ENCODE peak calls at places on chromosomes 6 and 20, in six cellular contexts. One of them, this sample, is unnamed.

GRCh38 chr6:169101036-169101805 is 152.4 kb downstream of the THBS2 start:
- DNase-seq in H1: no peak
- DNase-seq in foreskin fibroblast: no peak
- DNase-seq in left ventricle myocardium inferior: no peak
- DNase-seq in GM10248: no peak
- DNase-seq in stimulated activated CD4-positive, alpha-beta T cell treated with anti-CD3 and anti-CD28 coated beads, Interleukin-2, amount 100 ng/mL, for 24 hours: no peak
- DNase-seq in this sample: no peak

GRCh38 chr6:168159503-168159902 is 80.5 kb upstream of the FRMD1 start:
- DNase-seq in stimulated activated CD4-positive, alpha-beta T cell treated with anti-CD3 and anti-CD28 coated beads, Interleukin-2, amount 100 ng/mL, for 24 hours: no peak
- DNase-seq in GM10248: no peak
- DNase-seq in foreskin fibroblast: no peak
- DNase-seq in left ventricle myocardium inferior: no peak
- DNase-seq in H1: no peak
- DNase-seq in this sample: no peak

GRCh38 chr20:45853484-45853883 is 3.7 kb downstream of the ACOT8 start:
- DNase-seq in GM10248: no peak
- DNase-seq in left ventricle myocardium inferior: no peak
- DNase-seq in H1: no peak
- DNase-seq in foreskin fibroblast: no peak
- DNase-seq in stimulated activated CD4-positive, alpha-beta T cell treated with anti-CD3 and anti-CD28 coated beads, Interleukin-2, amount 100 ng/mL, for 24 hours: no peak
- DNase-seq in this sample: no peak

GRCh38 chr6:14953806-14954205 is 292.1 kb upstream of the JARID2 start:
- DNase-seq in stimulated activated CD4-positive, alpha-beta T cell treated with anti-CD3 and anti-CD28 coated beads, Interleukin-2, amount 100 ng/mL, for 24 hours: no peak
- DNase-seq in left ventricle myocardium inferior: no peak
- DNase-seq in foreskin fibroblast: no peak
- DNase-seq in H1: no peak
- DNase-seq in GM10248: no peak
- DNase-seq in this sample: no peak

GRCh38 chr6:149446791-149447376 is 37.9 kb downstream of the ZC3H12D start:
- DNase-seq in stimulated activated CD4-positive, alpha-beta T cell treated with anti-CD3 and anti-CD28 coated beads, Interleukin-2, amount 100 ng/mL, for 24 hours: no peak
- DNase-seq in left ventricle myocardium inferior: no peak
- DNase-seq in GM10248: no peak
- DNase-seq in foreskin fibroblast: no peak
- DNase-seq in H1: no peak
- DNase-seq in this sample: no peak

GRCh38 chr6:143962644-143962929 is 45.5 kb downstream of the PLAGL1 start:
- DNase-seq in stimulated activated CD4-positive, alpha-beta T cell treated with anti-CD3 and anti-CD28 coated beads, Interleukin-2, amount 100 ng/mL, for 24 hours: no peak
- DNase-seq in left ventricle myocardium inferior: no peak
- DNase-seq in foreskin fibroblast: peak
- DNase-seq in H1: no peak
- DNase-seq in GM10248: no peak
- DNase-seq in this sample: no peak

GRCh38 chr6:21808551-21809181 is 215.1 kb downstream of the SOX4 start:
- DNase-seq in left ventricle myocardium inferior: no peak
- DNase-seq in H1: no peak
- DNase-seq in GM10248: no peak
- DNase-seq in stimulated activated CD4-positive, alpha-beta T cell treated with anti-CD3 and anti-CD28 coated beads, Interleukin-2, amount 100 ng/mL, for 24 hours: no peak
- DNase-seq in foreskin fibroblast: peak
- DNase-seq in this sample: no peak

GRCh38 chr6:137471951-137472350 is 22.2 kb downstream of the OLIG3 start:
- DNase-seq in H1: no peak
- DNase-seq in GM10248: no peak
- DNase-seq in stimulated activated CD4-positive, alpha-beta T cell treated with anti-CD3 and anti-CD28 coated beads, Interleukin-2, amount 100 ng/mL, for 24 hours: no peak
- DNase-seq in foreskin fibroblast: no peak
- DNase-seq in left ventricle myocardium inferior: no peak
- DNase-seq in this sample: no peak

GRCh38 chr6:125598422-125598821 is 151.0 kb upstream of the HEY2 start:
- DNase-seq in stimulated activated CD4-positive, alpha-beta T cell treated with anti-CD3 and anti-CD28 coated beads, Interleukin-2, amount 100 ng/mL, for 24 hours: no peak
- DNase-seq in H1: no peak
- DNase-seq in GM10248: no peak
- DNase-seq in foreskin fibroblast: peak
- DNase-seq in left ventricle myocardium inferior: peak
- DNase-seq in this sample: no peak

GRCh38 chr20:43988867-43989266 is 74.2 kb downstream of the TOX2 start:
- DNase-seq in H1: no peak
- DNase-seq in GM10248: no peak
- DNase-seq in left ventricle myocardium inferior: no peak
- DNase-seq in foreskin fibroblast: peak
- DNase-seq in stimulated activated CD4-positive, alpha-beta T cell treated with anti-CD3 and anti-CD28 coated beads, Interleukin-2, amount 100 ng/mL, for 24 hours: no peak
- DNase-seq in this sample: no peak

GRCh38 chr6:335572-335971 is 43.3 kb downstream of the DUSP22 start:
- DNase-seq in GM10248: no peak
- DNase-seq in left ventricle myocardium inferior: peak
- DNase-seq in stimulated activated CD4-positive, alpha-beta T cell treated with anti-CD3 and anti-CD28 coated beads, Interleukin-2, amount 100 ng/mL, for 24 hours: no peak
- DNase-seq in foreskin fibroblast: no peak
- DNase-seq in H1: no peak
- DNase-seq in this sample: no peak

GRCh38 chr6:37105782-37106137 is 64.2 kb upstream of the PIM1 start:
- DNase-seq in foreskin fibroblast: no peak
- DNase-seq in H1: no peak
- DNase-seq in left ventricle myocardium inferior: no peak
- DNase-seq in stimulated activated CD4-positive, alpha-beta T cell treated with anti-CD3 and anti-CD28 coated beads, Interleukin-2, amount 100 ng/mL, for 24 hours: no peak
- DNase-seq in GM10248: no peak
- DNase-seq in this sample: no peak

GRCh38 chr6:18265787-18266523 is 1.6 kb upstream of the DEK start:
- DNase-seq in foreskin fibroblast: no peak
- DNase-seq in H1: no peak
- DNase-seq in GM10248: no peak
- DNase-seq in left ventricle myocardium inferior: no peak
- DNase-seq in stimulated activated CD4-positive, alpha-beta T cell treated with anti-CD3 and anti-CD28 coated beads, Interleukin-2, amount 100 ng/mL, for 24 hours: no peak
- DNase-seq in this sample: no peak

GRCh38 chr6:163554663-163555062 is 140.1 kb downstream of the QKI start:
- DNase-seq in GM10248: peak
- DNase-seq in stimulated activated CD4-positive, alpha-beta T cell treated with anti-CD3 and anti-CD28 coated beads, Interleukin-2, amount 100 ng/mL, for 24 hours: peak
- DNase-seq in foreskin fibroblast: peak
- DNase-seq in left ventricle myocardium inferior: peak
- DNase-seq in H1: no peak
- DNase-seq in this sample: no peak

GRCh38 chr6:96626749-96627353 is 63.9 kb downstream of the FHL5 start:
- DNase-seq in foreskin fibroblast: peak
- DNase-seq in stimulated activated CD4-positive, alpha-beta T cell treated with anti-CD3 and anti-CD28 coated beads, Interleukin-2, amount 100 ng/mL, for 24 hours: no peak
- DNase-seq in H1: no peak
- DNase-seq in left ventricle myocardium inferior: no peak
- DNase-seq in GM10248: peak
- DNase-seq in this sample: no peak

GRCh38 chr6:118663993-118664985 is 12.9 kb upstream of the CEP85L start:
- DNase-seq in stimulated activated CD4-positive, alpha-beta T cell treated with anti-CD3 and anti-CD28 coated beads, Interleukin-2, amount 100 ng/mL, for 24 hours: no peak
- DNase-seq in H1: no peak
- DNase-seq in left ventricle myocardium inferior: no peak
- DNase-seq in GM10248: no peak
- DNase-seq in foreskin fibroblast: no peak
- DNase-seq in this sample: no peak

GRCh38 chr6:135233676-135234491 is 52.8 kb downstream of the MYB start:
- DNase-seq in left ventricle myocardium inferior: no peak
- DNase-seq in foreskin fibroblast: no peak
- DNase-seq in stimulated activated CD4-positive, alpha-beta T cell treated with anti-CD3 and anti-CD28 coated beads, Interleukin-2, amount 100 ng/mL, for 24 hours: no peak
- DNase-seq in GM10248: peak
- DNase-seq in H1: no peak
- DNase-seq in this sample: no peak

GRCh38 chr20:23652371-23652770 is 14.6 kb upstream of the CST3 start:
- DNase-seq in GM10248: no peak
- DNase-seq in stimulated activated CD4-positive, alpha-beta T cell treated with anti-CD3 and anti-CD28 coated beads, Interleukin-2, amount 100 ng/mL, for 24 hours: no peak
- DNase-seq in H1: no peak
- DNase-seq in left ventricle myocardium inferior: no peak
- DNase-seq in foreskin fibroblast: no peak
- DNase-seq in this sample: no peak

GRCh38 chr6:66361886-66362285 is 654.9 kb upstream of the EYS start:
- DNase-seq in GM10248: no peak
- DNase-seq in H1: no peak
- DNase-seq in foreskin fibroblast: no peak
- DNase-seq in left ventricle myocardium inferior: no peak
- DNase-seq in stimulated activated CD4-positive, alpha-beta T cell treated with anti-CD3 and anti-CD28 coated beads, Interleukin-2, amount 100 ng/mL, for 24 hours: no peak
- DNase-seq in this sample: no peak

GRCh38 chr6:144697389-144697788 is 412.3 kb downstream of the UTRN start:
- DNase-seq in H1: no peak
- DNase-seq in stimulated activated CD4-positive, alpha-beta T cell treated with anti-CD3 and anti-CD28 coated beads, Interleukin-2, amount 100 ng/mL, for 24 hours: no peak
- DNase-seq in left ventricle myocardium inferior: no peak
- DNase-seq in GM10248: no peak
- DNase-seq in foreskin fibroblast: no peak
- DNase-seq in this sample: no peak

GRCh38 chr6:158849899-158850806 is 31.0 kb upstream of the EZR start:
- DNase-seq in left ventricle myocardium inferior: no peak
- DNase-seq in stimulated activated CD4-positive, alpha-beta T cell treated with anti-CD3 and anti-CD28 coated beads, Interleukin-2, amount 100 ng/mL, for 24 hours: peak
- DNase-seq in foreskin fibroblast: peak
- DNase-seq in GM10248: no peak
- DNase-seq in H1: no peak
- DNase-seq in this sample: no peak

GRCh38 chr6:143804835-143805239 is 38.3 kb upstream of the LTV1 start:
- DNase-seq in GM10248: no peak
- DNase-seq in H1: no peak
- DNase-seq in foreskin fibroblast: no peak
- DNase-seq in stimulated activated CD4-positive, alpha-beta T cell treated with anti-CD3 and anti-CD28 coated beads, Interleukin-2, amount 100 ng/mL, for 24 hours: no peak
- DNase-seq in left ventricle myocardium inferior: no peak
- DNase-seq in this sample: no peak

GRCh38 chr6:133769463-133769862 is 119.5 kb upstream of the TCF21 start:
- DNase-seq in H1: no peak
- DNase-seq in stimulated activated CD4-positive, alpha-beta T cell treated with anti-CD3 and anti-CD28 coated beads, Interleukin-2, amount 100 ng/mL, for 24 hours: no peak
- DNase-seq in left ventricle myocardium inferior: no peak
- DNase-seq in foreskin fibroblast: no peak
- DNase-seq in GM10248: no peak
- DNase-seq in this sample: no peak

GRCh38 chr6:72811971-72812421 is 190.1 kb downstream of the KCNQ5 start:
- DNase-seq in foreskin fibroblast: peak
- DNase-seq in left ventricle myocardium inferior: no peak
- DNase-seq in H1: no peak
- DNase-seq in stimulated activated CD4-positive, alpha-beta T cell treated with anti-CD3 and anti-CD28 coated beads, Interleukin-2, amount 100 ng/mL, for 24 hours: no peak
- DNase-seq in GM10248: no peak
- DNase-seq in this sample: no peak

GRCh38 chr6:136334465-136334846 is 44.8 kb upstream of the BCLAF1 start:
- DNase-seq in stimulated activated CD4-positive, alpha-beta T cell treated with anti-CD3 and anti-CD28 coated beads, Interleukin-2, amount 100 ng/mL, for 24 hours: no peak
- DNase-seq in GM10248: no peak
- DNase-seq in left ventricle myocardium inferior: peak
- DNase-seq in H1: no peak
- DNase-seq in foreskin fibroblast: no peak
- DNase-seq in this sample: no peak

GRCh38 chr6:162069995-162070394 is 657.6 kb downstream of the PRKN start:
- DNase-seq in H1: no peak
- DNase-seq in GM10248: no peak
- DNase-seq in left ventricle myocardium inferior: no peak
- DNase-seq in stimulated activated CD4-positive, alpha-beta T cell treated with anti-CD3 and anti-CD28 coated beads, Interleukin-2, amount 100 ng/mL, for 24 hours: no peak
- DNase-seq in foreskin fibroblast: no peak
- DNase-seq in this sample: no peak

GRCh38 chr6:8539446-8539845 is 104.1 kb upstream of the SLC35B3 start:
- DNase-seq in GM10248: peak
- DNase-seq in foreskin fibroblast: no peak
- DNase-seq in left ventricle myocardium inferior: no peak
- DNase-seq in H1: no peak
- DNase-seq in stimulated activated CD4-positive, alpha-beta T cell treated with anti-CD3 and anti-CD28 coated beads, Interleukin-2, amount 100 ng/mL, for 24 hours: no peak
- DNase-seq in this sample: no peak

GRCh38 chr6:40960784-40961430 is 78.1 kb downstream of the UNC5CL start:
- DNase-seq in GM10248: no peak
- DNase-seq in H1: no peak
- DNase-seq in left ventricle myocardium inferior: no peak
- DNase-seq in stimulated activated CD4-positive, alpha-beta T cell treated with anti-CD3 and anti-CD28 coated beads, Interleukin-2, amount 100 ng/mL, for 24 hours: no peak
- DNase-seq in foreskin fibroblast: no peak
- DNase-seq in this sample: no peak

GRCh38 chr6:14365393-14365792 is 247.8 kb downstream of the CD83 start:
- DNase-seq in H1: no peak
- DNase-seq in GM10248: no peak
- DNase-seq in stimulated activated CD4-positive, alpha-beta T cell treated with anti-CD3 and anti-CD28 coated beads, Interleukin-2, amount 100 ng/mL, for 24 hours: no peak
- DNase-seq in foreskin fibroblast: peak
- DNase-seq in left ventricle myocardium inferior: no peak
- DNase-seq in this sample: no peak

GRCh38 chr6:55617272-55617671 is 38.3 kb upstream of the HMGCLL1 start:
- DNase-seq in foreskin fibroblast: peak
- DNase-seq in GM10248: peak
- DNase-seq in H1: no peak
- DNase-seq in left ventricle myocardium inferior: no peak
- DNase-seq in stimulated activated CD4-positive, alpha-beta T cell treated with anti-CD3 and anti-CD28 coated beads, Interleukin-2, amount 100 ng/mL, for 24 hours: no peak
- DNase-seq in this sample: no peak

GRCh38 chr6:41462980-41463930 is 82.9 kb upstream of the FOXP4 start:
- DNase-seq in GM10248: peak
- DNase-seq in left ventricle myocardium inferior: peak
- DNase-seq in stimulated activated CD4-positive, alpha-beta T cell treated with anti-CD3 and anti-CD28 coated beads, Interleukin-2, amount 100 ng/mL, for 24 hours: peak
- DNase-seq in H1: no peak
- DNase-seq in foreskin fibroblast: no peak
- DNase-seq in this sample: no peak

GRCh38 chr20:61589055-61589385 is 337.0 kb downstream of the CDH4 start:
- DNase-seq in GM10248: no peak
- DNase-seq in H1: no peak
- DNase-seq in foreskin fibroblast: peak
- DNase-seq in left ventricle myocardium inferior: no peak
- DNase-seq in stimulated activated CD4-positive, alpha-beta T cell treated with anti-CD3 and anti-CD28 coated beads, Interleukin-2, amount 100 ng/mL, for 24 hours: no peak
- DNase-seq in this sample: no peak

GRCh38 chr6:49519660-49520059 is 19.9 kb downstream of the GLYATL3 start:
- DNase-seq in H1: no peak
- DNase-seq in foreskin fibroblast: no peak
- DNase-seq in stimulated activated CD4-positive, alpha-beta T cell treated with anti-CD3 and anti-CD28 coated beads, Interleukin-2, amount 100 ng/mL, for 24 hours: no peak
- DNase-seq in left ventricle myocardium inferior: no peak
- DNase-seq in GM10248: no peak
- DNase-seq in this sample: no peak

GRCh38 chr20:855466-856360 is 22.2 kb downstream of the FAM110A start:
- DNase-seq in H1: no peak
- DNase-seq in GM10248: no peak
- DNase-seq in foreskin fibroblast: no peak
- DNase-seq in stimulated activated CD4-positive, alpha-beta T cell treated with anti-CD3 and anti-CD28 coated beads, Interleukin-2, amount 100 ng/mL, for 24 hours: no peak
- DNase-seq in left ventricle myocardium inferior: no peak
- DNase-seq in this sample: no peak

GRCh38 chr6:75143186-75143585 is 62.7 kb downstream of the COL12A1 start:
- DNase-seq in stimulated activated CD4-positive, alpha-beta T cell treated with anti-CD3 and anti-CD28 coated beads, Interleukin-2, amount 100 ng/mL, for 24 hours: no peak
- DNase-seq in foreskin fibroblast: peak
- DNase-seq in left ventricle myocardium inferior: no peak
- DNase-seq in H1: no peak
- DNase-seq in GM10248: no peak
- DNase-seq in this sample: no peak

GRCh38 chr20:31572042-31572700 is 32.9 kb upstream of the ID1 start:
- DNase-seq in foreskin fibroblast: no peak
- DNase-seq in H1: no peak
- DNase-seq in GM10248: no peak
- DNase-seq in left ventricle myocardium inferior: peak
- DNase-seq in stimulated activated CD4-positive, alpha-beta T cell treated with anti-CD3 and anti-CD28 coated beads, Interleukin-2, amount 100 ng/mL, for 24 hours: peak
- DNase-seq in this sample: no peak

GRCh38 chr6:34161857-34162515 is 16.1 kb upstream of the GRM4 start:
- DNase-seq in foreskin fibroblast: no peak
- DNase-seq in stimulated activated CD4-positive, alpha-beta T cell treated with anti-CD3 and anti-CD28 coated beads, Interleukin-2, amount 100 ng/mL, for 24 hours: no peak
- DNase-seq in left ventricle myocardium inferior: no peak
- DNase-seq in H1: no peak
- DNase-seq in GM10248: no peak
- DNase-seq in this sample: no peak

GRCh38 chr20:57064836-57065235 is 201.6 kb downstream of the BMP7 start:
- DNase-seq in stimulated activated CD4-positive, alpha-beta T cell treated with anti-CD3 and anti-CD28 coated beads, Interleukin-2, amount 100 ng/mL, for 24 hours: no peak
- DNase-seq in GM10248: no peak
- DNase-seq in H1: no peak
- DNase-seq in left ventricle myocardium inferior: no peak
- DNase-seq in foreskin fibroblast: no peak
- DNase-seq in this sample: no peak

GRCh38 chr6:167797079-167797870 is 29.4 kb upstream of the AFDN start:
- DNase-seq in foreskin fibroblast: no peak
- DNase-seq in H1: no peak
- DNase-seq in stimulated activated CD4-positive, alpha-beta T cell treated with anti-CD3 and anti-CD28 coated beads, Interleukin-2, amount 100 ng/mL, for 24 hours: no peak
- DNase-seq in left ventricle myocardium inferior: no peak
- DNase-seq in GM10248: no peak
- DNase-seq in this sample: no peak

GRCh38 chr6:148776321-148776966 is 29.6 kb downstream of the UST start:
- DNase-seq in H1: no peak
- DNase-seq in left ventricle myocardium inferior: no peak
- DNase-seq in stimulated activated CD4-positive, alpha-beta T cell treated with anti-CD3 and anti-CD28 coated beads, Interleukin-2, amount 100 ng/mL, for 24 hours: no peak
- DNase-seq in GM10248: no peak
- DNase-seq in foreskin fibroblast: peak
- DNase-seq in this sample: no peak

This sample was measured in D721Med.